ENCODE peak calls at places on chromosomes 1 and 21, in four cellular contexts. G is K562, S is A549, M is stomach. N is an unnamed sample.

GRCh38 chr1:179178135-179178630 is 51.3 kb downstream of the ABL2 start:
- DNase-seq in M (no peak), G (no peak), S (no peak), N (no peak)

GRCh38 chr1:98460136-98460535 is 201.4 kb upstream of the SNX7 start:
- DNase-seq in G (no peak), M (no peak), S (no peak), N (no peak)

GRCh38 chr1:3306583-3307285 is 147.7 kb upstream of the ARHGEF16 start:
- DNase-seq in M (no peak), S (no peak), G (no peak), N (no peak)

GRCh38 chr1:25619101-25619890 is 2.7 kb downstream of the MAN1C1 start:
- DNase-seq in M (no peak), G (peak), S (no peak), N (peak)

GRCh38 chr1:241639653-241640148 is 468 bp downstream of the CHML start:
- DNase-seq in S (peak), M (no peak), G (peak), N (no peak)

GRCh38 chr1:156492013-156492590 is 8.5 kb downstream of the MEF2D start:
- DNase-seq in G (no peak), S (no peak), M (no peak), N (no peak)

GRCh38 chr21:34790834-34791233 is 122.0 kb downstream of the CLIC6 start:
- DNase-seq in S (no peak), G (no peak), M (no peak), N (no peak)

GRCh38 chr1:12184008-12184681 is 17.4 kb downstream of the TNFRSF1B start:
- DNase-seq in G (peak), M (peak), S (no peak), N (peak)

GRCh38 chr1:62977321-62977720 is 193.4 kb downstream of the ATG4C start:
- DNase-seq in G (no peak), S (no peak), M (no peak), N (no peak)

GRCh38 chr1:178630418-178630817 is 94.6 kb upstream of the RALGPS2 start:
- DNase-seq in G (no peak), S (no peak), M (no peak), N (no peak)

GRCh38 chr1:24586970-24587820 is 31.3 kb downstream of the NCMAP start:
- DNase-seq in M (peak), G (peak), S (peak), N (no peak)

GRCh38 chr1:33388989-33389771 is 41.7 kb downstream of the PHC2 start:
- DNase-seq in S (no peak), M (no peak), G (no peak), N (peak)

GRCh38 chr21:43367859-43368258 is 59.1 kb downstream of the SIK1 start:
- DNase-seq in M (no peak), S (no peak), G (no peak), N (no peak)

GRCh38 chr1:2270260-2271100 is 42.4 kb downstream of the SKI start:
- DNase-seq in G (no peak), S (no peak), M (no peak), N (no peak)

GRCh38 chr1:104780470-104781078 is 1030.9 kb downstream of the AMY1C start:
- DNase-seq in M (no peak), G (peak), S (no peak), N (no peak)

GRCh38 chr1:51569284-51570062 is 47.4 kb upstream of the OSBPL9 start:
- DNase-seq in G (peak), S (peak), M (peak), N (no peak)

GRCh38 chr1:90841477-90841876 is 124.4 kb upstream of the BARHL2 start:
- DNase-seq in S (no peak), G (no peak), M (no peak), N (no peak)

GRCh38 chr1:15154480-15155036 is 1.0 kb downstream of the TMEM51 start:
- DNase-seq in S (no peak), G (no peak), M (peak), N (peak)

GRCh38 chr1:220874201-220874655 is 5.0 kb upstream of the HLX start:
- DNase-seq in S (peak), M (no peak), G (peak), N (no peak)

GRCh38 chr1:231827337-231828105 is 200.9 kb downstream of the DISC1 start:
- DNase-seq in M (no peak), S (no peak), G (no peak), N (no peak)

GRCh38 chr1:82689217-82689616 is 888.5 kb downstream of the ADGRL2 start:
- DNase-seq in M (no peak), S (no peak), G (no peak), N (no peak)

GRCh38 chr1:186492531-186493291 is 31.8 kb upstream of the PDC start:
- DNase-seq in G (no peak), M (no peak), S (no peak), N (no peak)

GRCh38 chr1:3480369-3480719 is 25.9 kb downstream of the ARHGEF16 start:
- DNase-seq in M (no peak), G (no peak), S (no peak), N (no peak)

GRCh38 chr21:20997308-20997632 is 939 bp upstream of the NCAM2 start:
- DNase-seq in S (no peak), G (no peak), M (no peak), N (no peak)

GRCh38 chr1:96730574-96731298 is 9.2 kb downstream of the PTBP2 start:
- DNase-seq in M (no peak), S (no peak), G (no peak), N (no peak)

GRCh38 chr1:107535091-107535490 is 394.3 kb downstream of the NTNG1 start:
- DNase-seq in M (no peak), S (no peak), G (no peak), N (no peak)

GRCh38 chr1:24058671-24059455 is 53.1 kb downstream of the MYOM3 start:
- DNase-seq in S (no peak), M (no peak), G (no peak), N (no peak)

GRCh38 chr1:230274254-230274653 is 151.9 kb downstream of the PGBD5 start:
- DNase-seq in G (no peak), S (no peak), M (peak), N (peak)

GRCh38 chr1:228185641-228185965 is 20.0 kb downstream of the IBA57 start:
- DNase-seq in G (no peak), S (no peak), M (no peak), N (no peak)

GRCh38 chr1:225152061-225152460 is 222.6 kb downstream of the DNAH14 start:
- DNase-seq in S (no peak), G (no peak), M (no peak), N (no peak)

GRCh38 chr1:219666242-219666641 is 53.3 kb upstream of the ZC3H11B start:
- DNase-seq in M (no peak), S (no peak), G (no peak), N (no peak)

GRCh38 chr1:168751195-168751650 is 22.2 kb upstream of the DPT start:
- DNase-seq in M (no peak), G (no peak), S (no peak), N (no peak)

GRCh38 chr1:244289976-244290375 is 161.7 kb downstream of the ADSS2 start:
- DNase-seq in M (no peak), G (no peak), S (no peak), N (no peak)

GRCh38 chr1:155219592-155220031 is 11.1 kb downstream of the MTX1 start:
- DNase-seq in G (peak), S (no peak), M (no peak), N (no peak)

DNA sequence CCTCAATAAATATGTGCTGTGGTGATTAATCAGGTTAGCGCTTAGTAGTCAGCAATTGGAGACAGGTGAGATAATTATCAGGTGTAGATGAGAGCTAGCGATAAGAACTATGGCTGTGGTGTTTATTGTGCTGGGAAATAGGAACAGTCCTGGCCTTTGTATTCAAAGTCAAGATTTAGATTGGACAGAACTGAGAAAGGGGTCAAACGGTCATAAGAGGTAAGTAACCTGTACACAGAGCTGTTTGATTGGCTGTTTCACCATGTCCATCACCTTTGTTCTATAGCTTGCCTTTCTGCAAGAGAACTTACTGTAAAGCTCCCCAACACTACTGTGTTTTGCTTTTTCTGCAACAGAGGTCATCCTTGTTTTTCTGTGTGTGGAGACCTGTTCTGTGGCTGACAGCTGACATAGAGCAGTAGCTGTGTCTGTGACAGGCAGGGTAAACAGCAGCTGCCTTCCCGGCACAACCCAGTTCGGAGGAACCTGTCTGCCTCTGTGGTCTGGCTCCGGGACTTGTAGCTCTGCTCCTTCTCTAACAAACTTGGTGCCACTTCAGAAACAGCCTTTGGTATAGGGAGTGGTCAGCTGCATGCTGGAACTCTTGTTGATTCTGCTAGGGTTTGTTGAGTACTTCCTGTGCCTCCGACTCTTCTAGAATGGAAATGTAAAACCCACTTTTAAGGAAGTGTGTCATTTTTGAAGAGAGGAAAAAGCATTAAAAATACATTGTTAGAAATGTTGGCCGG is 21.1 kb upstream of the CDC42 start:
- DNase-seq in M (peak), S (no peak), G (no peak), N (no peak)
- TF ChIP-seq POLR2A in M (no peak), S (no peak), G (no peak), N (no peak)

GRCh38 chr1:93603106-93603505 is 78.5 kb downstream of the BCAR3 start:
- DNase-seq in S (no peak), G (no peak), M (no peak), N (no peak)
- H3K27ac ChIP-seq in S (no peak), G (no peak), M (no peak), N (no peak)

DNA sequence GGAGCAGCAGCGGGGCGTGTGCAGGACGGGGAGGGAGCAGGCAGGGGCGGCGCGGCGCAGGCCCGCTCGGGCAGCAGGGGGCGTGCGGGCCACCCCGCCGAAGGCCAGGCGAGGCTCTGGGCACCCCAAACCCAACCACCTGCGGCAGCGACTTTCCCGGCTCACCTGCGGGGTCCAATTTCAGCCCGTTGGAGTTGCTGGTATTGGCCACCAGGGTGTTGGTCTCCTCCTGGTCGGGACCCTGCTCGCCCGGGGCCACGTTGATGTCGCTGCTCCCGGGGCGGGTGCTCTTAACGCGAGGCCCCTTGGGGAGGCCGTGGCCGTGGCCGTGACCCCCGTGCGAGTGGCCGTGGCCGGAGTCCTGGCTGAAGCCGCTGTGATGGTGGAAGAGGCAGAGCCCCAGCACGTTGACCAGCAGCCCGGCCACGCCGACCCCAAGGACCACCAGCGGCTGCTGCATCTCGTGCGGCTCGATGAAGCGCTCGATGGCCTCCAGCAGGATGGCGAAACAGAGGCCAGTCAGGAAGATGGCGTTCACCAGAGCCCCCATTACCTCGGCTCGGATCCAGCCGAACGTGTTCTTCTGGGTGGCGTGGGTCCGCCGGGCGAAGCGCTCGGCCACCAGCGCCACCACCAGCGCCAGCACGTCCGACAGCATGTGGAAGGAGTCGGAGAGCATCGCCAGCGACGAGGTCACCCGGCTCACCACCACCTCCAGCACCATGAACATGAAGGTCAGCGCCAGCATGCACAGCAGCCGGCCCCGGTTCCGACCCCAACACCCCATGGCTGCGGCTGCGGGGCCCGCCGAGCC is 928 bp downstream of the SLC30A1 start:
- DNase-seq in S (peak), G (peak), M (peak), N (peak)
- TF ChIP-seq POLR2A in S (peak), G (no peak), M (no peak), N (no peak)

GRCh38 chr21:46098303-46099141 is 610 bp downstream of the COL6A2 start:
- DNase-seq in M (peak), G (peak), S (no peak), N (peak)
- H3K27ac ChIP-seq in M (peak), G (no peak), S (peak), N (peak)

GRCh38 chr1:160031368-160032164 is at the start of gene PIGM:
- DNase-seq in G (peak), M (peak), S (peak), N (peak)
- TF ChIP-seq POLR2A in G (peak), M (no peak), S (peak), N (peak)

GRCh38 chr1:109251277-109252166 is 2.2 kb downstream of the CELSR2 start:
- DNase-seq in S (no peak), M (no peak), G (no peak), N (no peak)

GRCh38 chr1:109248444-109248796 is 919 bp upstream of the CELSR2 start:
- DNase-seq in M (no peak), S (no peak), G (no peak), N (peak)

GRCh38 chr1:109250454-109251276 is 1.3 kb downstream of the CELSR2 start:
- DNase-seq in G (no peak), M (no peak), S (no peak), N (no peak)

GRCh38 chr1:109248797-109249629 is at the start of gene CELSR2:
- DNase-seq in S (peak), G (peak), M (peak), N (peak)

GRCh38 chr1:109249654-109250401 is 489 bp downstream of the CELSR2 start:
- DNase-seq in M (no peak), G (peak), S (no peak), N (peak)
- H3K27ac ChIP-seq in M (no peak), G (peak), S (peak), N (peak)

GRCh38 chr1:248873409-248873992 is 14.6 kb upstream of the ZNF692 start:
- DNase-seq in S (peak), G (peak), M (peak), N (peak)
- TF ChIP-seq POLR2A in S (peak), G (peak), M (no peak), N (peak)

GRCh38 chr1:35600593-35600992 is 27.5 kb downstream of the TFAP2E start:
- DNase-seq in S (no peak), G (no peak), M (no peak), N (no peak)

GRCh38 chr1:35595684-35596083 is 22.6 kb downstream of the TFAP2E start:
- DNase-seq in G (no peak), S (no peak), M (no peak), N (no peak)

GRCh38 chr1:35599411-35599810 is 26.3 kb downstream of the TFAP2E start:
- DNase-seq in S (no peak), G (no peak), M (no peak), N (no peak)

GRCh38 chr1:35597870-35598269 is 24.8 kb downstream of the TFAP2E start:
- DNase-seq in G (no peak), S (no peak), M (no peak), N (no peak)

GRCh38 chr1:35598895-35599294 is 25.8 kb downstream of the TFAP2E start:
- DNase-seq in S (no peak), G (no peak), M (no peak), N (no peak)
- H3K27ac ChIP-seq in S (no peak), G (no peak), M (no peak), N (no peak)

N was measured in uterus.